ENCODE peak calls at places on chromosomes 7 and 10, in nine cellular contexts. D, C, A, P, M, U, W, N and Q are unnamed samples.

GRCh38 chr10:96439655-96440217 is 74.0 kb downstream of the TLL2 start:
- DNase-seq in A (no peak), W (no peak), M (no peak), C (no peak), D (no peak), N (no peak), P (no peak), U (no peak), Q (no peak)

GRCh38 chr10:35416628-35417625 is 80.6 kb downstream of the CCNY start:
- DNase-seq in D (peak), A (no peak), N (no peak), C (peak), W (no peak), P (peak), M (no peak), U (no peak), Q (no peak)

GRCh38 chr7:121872831-121873764 is at the start of gene PTPRZ1:
- DNase-seq in D (no peak), M (peak), U (no peak), C (peak), A (no peak), P (peak), W (peak), N (peak), Q (peak)

GRCh38 chr10:1163204-1163660 is 107.0 kb downstream of the WDR37 start:
- DNase-seq in D (no peak), N (no peak), P (no peak), C (no peak), M (no peak), A (no peak), U (no peak), W (no peak), Q (no peak)

GRCh38 chr7:21757537-21758282 is 188.0 kb downstream of the CDCA7L start:
- DNase-seq in W (no peak), A (no peak), U (no peak), C (no peak), P (no peak), N (no peak), D (no peak), M (no peak), Q (no peak)

GRCh38 chr7:106178593-106179134 is 66.6 kb upstream of the SYPL1 start:
- DNase-seq in A (peak), W (no peak), D (peak), U (peak), C (no peak), N (peak), P (no peak), M (peak), Q (no peak)

GRCh38 chr7:54788664-54789063 is 29.7 kb upstream of the SEC61G start:
- DNase-seq in C (peak), P (peak), M (peak), A (peak), U (peak), N (peak), D (no peak), W (peak), Q (no peak)

GRCh38 chr7:31043035-31043434 is 9.1 kb upstream of the ADCYAP1R1 start:
- DNase-seq in N (no peak), U (no peak), A (no peak), W (peak), C (peak), P (peak), M (no peak), D (no peak), Q (no peak)

GRCh38 chr7:138396251-138397070 is 63.6 kb upstream of the TRIM24 start:
- DNase-seq in C (peak), P (peak), W (no peak), D (no peak), U (no peak), A (no peak), N (peak), M (no peak), Q (peak)

DNA sequence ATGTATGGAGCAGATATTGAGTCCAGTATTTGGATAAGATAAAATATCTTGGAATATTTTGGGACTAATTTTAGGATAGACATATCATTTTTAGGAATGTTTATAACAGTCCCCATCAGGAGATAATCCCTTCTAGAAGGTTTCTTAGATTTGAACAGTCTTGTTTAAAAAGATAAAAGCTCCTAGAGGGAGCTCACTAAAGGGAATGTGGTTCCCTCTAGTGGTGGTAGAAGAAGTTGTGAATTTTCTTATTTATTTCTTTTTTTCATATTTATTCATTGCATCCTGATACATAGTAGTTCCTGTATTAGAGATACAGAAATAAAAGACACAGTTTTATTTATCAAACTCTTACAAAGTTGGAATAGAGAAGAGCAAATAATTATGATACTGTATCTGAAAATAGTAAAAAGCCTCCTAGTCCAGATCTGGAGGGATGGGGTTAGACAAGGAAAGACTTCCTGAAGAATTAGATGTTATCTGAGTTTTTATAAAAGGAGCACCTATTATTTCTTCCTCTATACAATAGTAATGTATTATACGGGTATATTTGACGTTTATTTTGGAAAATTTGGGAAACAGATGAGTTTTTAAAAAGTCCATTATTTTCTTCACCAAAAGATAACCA is 24.5 kb upstream of the KLF14 start:
- DNase-seq in N (peak), D (peak), C (peak), A (peak), U (peak), W (peak), M (peak), P (peak), Q (peak)
- TF ChIP-seq EZH2phosphoT487 in N (no peak), D (no peak), C (no peak), A (no peak), U (no peak), W (no peak), M (no peak), P (no peak), Q (no peak)

GRCh38 chr10:75773813-75774547 is 342.6 kb downstream of the LRMDA start:
- DNase-seq in N (no peak), W (no peak), A (no peak), C (no peak), P (no peak), U (no peak), D (no peak), M (peak), Q (no peak)

GRCh38 chr10:75774780-75775490 is 343.5 kb downstream of the LRMDA start:
- DNase-seq in P (no peak), U (no peak), W (no peak), C (no peak), A (no peak), D (no peak), N (no peak), M (no peak), Q (no peak)

GRCh38 chr10:75771606-75772005 is 340.2 kb downstream of the LRMDA start:
- DNase-seq in C (no peak), M (no peak), A (no peak), W (no peak), N (no peak), P (no peak), D (no peak), U (peak), Q (no peak)

GRCh38 chr10:75772153-75772887 is 340.9 kb downstream of the LRMDA start:
- DNase-seq in C (no peak), N (no peak), W (no peak), U (peak), D (peak), A (no peak), P (no peak), M (no peak), Q (peak)

DNA sequence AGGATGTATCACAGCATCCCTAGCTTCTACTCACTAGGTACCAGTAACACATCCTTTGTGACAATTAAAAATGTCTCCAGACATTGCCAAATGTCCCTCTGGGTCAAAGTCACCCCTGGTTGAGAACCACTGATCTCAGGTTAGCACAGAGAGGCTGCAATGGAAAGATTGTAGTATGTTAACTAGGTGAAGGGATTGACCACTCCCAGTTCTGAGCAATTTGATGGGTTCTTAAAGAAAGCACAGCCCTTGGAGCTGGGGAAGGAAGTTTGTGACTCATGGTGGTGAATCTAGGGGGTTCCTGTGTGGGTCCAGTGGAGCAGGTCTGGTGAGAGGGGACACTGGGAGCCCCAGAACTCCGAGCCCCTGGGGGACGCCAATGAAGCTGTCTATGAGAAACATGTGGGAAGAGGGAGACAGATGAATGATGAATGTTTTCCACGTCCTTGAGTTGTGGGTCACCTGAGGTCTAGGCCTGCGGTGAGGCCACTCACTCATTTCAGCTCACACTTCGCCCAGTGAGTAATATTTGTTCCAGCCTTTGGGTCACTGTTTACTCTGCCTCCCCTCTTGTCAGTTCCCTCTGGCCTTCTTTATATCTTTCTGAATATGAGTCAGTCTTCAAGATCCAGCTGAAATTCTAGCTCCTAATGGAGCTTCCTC is 341.8 kb downstream of the LRMDA start:
- DNase-seq in N (peak), C (no peak), A (no peak), M (peak), D (no peak), P (no peak), U (peak), W (no peak), Q (no peak)
- H2AFZ ChIP-seq in N (no peak), C (no peak), A (no peak), M (peak), D (no peak), P (no peak), U (peak), W (no peak), Q (no peak)

GRCh38 chr7:154990964-154991514 is 11.9 kb downstream of the PAXIP1 start:
- DNase-seq in U (no peak), D (no peak), A (no peak), P (no peak), C (no peak), W (no peak), M (no peak), N (no peak), Q (no peak)
- TF ChIP-seq EZH2phosphoT487 in U (no peak), D (no peak), A (no peak), P (no peak), C (no peak), W (no peak), M (no peak), N (no peak), Q (no peak)

GRCh38 chr7:150961510-150962284 is 16.4 kb downstream of the KCNH2 start:
- DNase-seq in C (no peak), M (no peak), P (no peak), U (no peak), D (no peak), W (peak), A (no peak), N (no peak), Q (no peak)
- H2AFZ ChIP-seq in C (no peak), M (no peak), P (no peak), U (no peak), D (no peak), W (no peak), A (no peak), N (no peak), Q (no peak)

GRCh38 chr7:1384113-1384415 is 75.2 kb downstream of the MICALL2 start:
- DNase-seq in C (no peak), W (peak), M (no peak), U (no peak), P (no peak), A (no peak), N (no peak), D (no peak), Q (no peak)

GRCh38 chr7:1385086-1385808 is 74.0 kb downstream of the MICALL2 start:
- DNase-seq in P (no peak), U (no peak), D (no peak), W (peak), M (no peak), N (no peak), C (no peak), A (no peak), Q (no peak)

GRCh38 chr7:1387261-1387660 is 72.0 kb downstream of the MICALL2 start:
- DNase-seq in D (no peak), C (no peak), P (no peak), M (no peak), N (no peak), W (peak), A (no peak), U (no peak), Q (no peak)

GRCh38 chr7:1386623-1387220 is 72.5 kb downstream of the MICALL2 start:
- DNase-seq in D (no peak), P (no peak), A (no peak), N (no peak), C (no peak), W (peak), U (no peak), M (no peak), Q (no peak)

DNA sequence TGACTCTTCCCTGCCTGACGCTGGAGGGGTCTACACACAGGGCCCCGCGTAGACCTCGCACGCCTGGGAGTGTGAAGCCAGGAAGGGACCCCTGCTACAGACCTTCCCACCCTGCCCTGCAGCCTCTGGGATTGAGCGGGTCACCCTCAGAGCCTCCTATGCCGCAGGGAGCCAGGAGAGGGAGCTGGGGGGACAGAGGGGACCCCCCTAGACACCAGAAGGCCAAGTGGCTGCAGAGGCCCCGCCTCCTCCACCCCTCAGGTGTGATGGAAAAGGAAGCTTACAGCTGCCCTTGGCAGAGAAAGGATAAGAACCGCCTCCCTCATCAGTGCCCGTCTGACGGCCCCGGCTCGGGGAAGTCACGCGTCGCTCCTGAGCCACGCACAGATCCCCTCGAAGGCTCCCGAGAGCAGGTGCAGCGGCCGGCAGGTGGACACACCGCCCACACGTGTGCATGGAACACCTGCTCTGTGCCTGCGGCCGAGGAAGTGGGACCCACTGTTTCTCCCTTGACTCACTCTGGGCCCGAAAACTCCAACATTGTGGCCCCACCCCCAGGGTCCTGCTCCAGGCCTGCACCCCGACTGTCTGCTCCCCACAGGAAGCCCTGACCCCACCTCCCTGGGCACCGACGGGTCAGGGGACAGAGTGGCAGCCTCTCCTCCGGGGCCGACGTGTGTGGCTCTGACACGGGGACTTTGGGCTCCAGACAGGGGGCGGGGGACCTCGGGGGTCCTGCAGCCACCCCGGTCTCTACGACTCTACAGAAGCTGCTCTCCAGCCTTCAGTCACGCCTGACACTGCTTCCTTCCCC is 73.3 kb downstream of the MICALL2 start:
- DNase-seq in M (no peak), C (no peak), P (peak), W (peak), A (no peak), D (no peak), U (no peak), N (no peak), Q (no peak)
- TF ChIP-seq EZH2phosphoT487 in M (no peak), C (no peak), P (no peak), W (no peak), A (no peak), D (no peak), U (no peak), N (no peak), Q (no peak)

DNA sequence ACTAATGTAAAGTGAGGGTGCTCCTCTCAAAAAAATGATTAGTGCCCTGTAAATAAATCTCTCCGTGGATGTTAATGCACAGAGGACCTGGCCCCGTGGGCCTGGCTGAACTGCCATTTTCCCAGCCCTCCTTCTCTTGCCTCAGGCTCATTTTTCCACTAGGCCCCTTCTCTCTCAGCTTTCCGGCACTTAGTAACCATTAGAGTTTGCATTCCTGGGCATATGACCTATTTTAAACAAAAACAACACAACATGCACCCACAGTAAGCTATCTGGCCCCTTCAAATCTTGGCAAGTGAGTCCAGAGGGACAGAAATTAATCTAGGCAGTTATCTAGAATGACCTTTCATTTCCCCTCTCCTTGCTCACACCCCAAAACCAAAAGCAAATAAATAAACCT is 11.7 kb downstream of the FBXW4 start:
- DNase-seq in D (no peak), C (no peak), U (no peak), A (no peak), N (no peak), M (peak), W (no peak), P (no peak), Q (no peak)
- H2AFZ ChIP-seq in D (no peak), C (no peak), U (no peak), A (no peak), N (no peak), M (no peak), W (no peak), P (no peak), Q (no peak)